ENCODE peak calls at places on chromosomes 1 and 21, in seven cellular contexts. A, L, W, S, I, Y and E are unnamed samples.

GRCh38 chr1:1089731-1090423 is 15.8 kb upstream of the RNF223 start:
- DNase-seq in I (no peak), S (no peak), Y (no peak), L (no peak), A (no peak), W (no peak), E (no peak)

GRCh38 chr1:221517961-221518360 is 223.9 kb downstream of the DUSP10 start:
- DNase-seq in W (no peak), L (no peak), S (no peak), A (no peak), Y (peak), I (no peak), E (no peak)

GRCh38 chr1:22613951-22614350 is 22.5 kb upstream of the C1QA start:
- DNase-seq in S (no peak), I (no peak), Y (no peak), L (no peak), A (no peak), W (no peak), E (no peak)

GRCh38 chr1:154726903-154727302 is 118.9 kb upstream of the ADAR start:
- DNase-seq in Y (no peak), L (no peak), I (no peak), A (no peak), W (no peak), S (peak), E (no peak)

GRCh38 chr1:111593403-111594127 is 26.0 kb upstream of the RAP1A start:
- DNase-seq in W (no peak), S (no peak), A (no peak), Y (no peak), I (no peak), L (no peak), E (peak)

GRCh38 chr1:26493905-26494304 is 21.7 kb downstream of the HMGN2 start:
- DNase-seq in W (no peak), I (no peak), Y (no peak), A (no peak), L (no peak), S (no peak), E (no peak)

GRCh38 chr1:109357673-109358072 is 40.0 kb downstream of the SORT1 start:
- DNase-seq in Y (no peak), W (no peak), I (no peak), A (no peak), L (no peak), S (no peak), E (no peak)

GRCh38 chr1:22569269-22569668 is 6.0 kb downstream of the EPHA8 start:
- DNase-seq in I (no peak), Y (no peak), S (no peak), A (no peak), W (no peak), L (no peak), E (no peak)

GRCh38 chr1:230832466-230832865 is 35.9 kb downstream of the C1orf198 start:
- DNase-seq in S (no peak), I (no peak), A (no peak), L (no peak), W (no peak), Y (no peak), E (no peak)

GRCh38 chr1:33346921-33347649 is 26.2 kb upstream of the A3GALT2 start:
- DNase-seq in A (peak), S (no peak), L (no peak), I (no peak), W (no peak), Y (peak), E (peak)

GRCh38 chr1:164834641-164835040 is 275.7 kb downstream of the PBX1 start:
- DNase-seq in W (no peak), L (no peak), A (no peak), I (no peak), Y (no peak), S (no peak), E (peak)

GRCh38 chr1:39047374-39048229 is 21.5 kb downstream of the NDUFS5 start:
- DNase-seq in L (no peak), Y (peak), A (no peak), S (peak), I (no peak), W (no peak), E (peak)

GRCh38 chr1:9589144-9589718 is 520 bp downstream of the TMEM201 start:
- DNase-seq in L (no peak), Y (no peak), W (peak), A (no peak), I (peak), S (no peak), E (peak)

GRCh38 chr1:32873484-32873883 is 2.8 kb upstream of the FNDC5 start:
- DNase-seq in S (no peak), A (no peak), W (no peak), L (no peak), I (no peak), Y (no peak), E (no peak)

GRCh38 chr21:44892536-44893277 is 19.2 kb upstream of the PTTG1IP start:
- DNase-seq in I (peak), Y (no peak), S (no peak), A (peak), L (no peak), W (peak), E (no peak)

GRCh38 chr1:208238710-208239517 is 5.3 kb downstream of the PLXNA2 start:
- DNase-seq in I (no peak), Y (no peak), L (no peak), S (no peak), W (no peak), A (no peak), E (peak)

GRCh38 chr1:224433671-224434446 is 738 bp downstream of the WDR26 start:
- DNase-seq in S (no peak), Y (no peak), A (peak), L (no peak), I (peak), W (peak), E (no peak)

GRCh38 chr1:234730110-234730509 is 120.1 kb upstream of the IRF2BP2 start:
- DNase-seq in L (no peak), S (no peak), W (no peak), Y (no peak), I (no peak), A (no peak), E (no peak)

GRCh38 chr1:216005916-216006315 is 417.3 kb downstream of the USH2A start:
- DNase-seq in I (no peak), A (no peak), S (peak), W (no peak), L (no peak), Y (no peak), E (peak)

GRCh38 chr1:22636369-22636768 is at the start of gene C1QA:
- DNase-seq in Y (no peak), A (peak), I (no peak), L (no peak), W (no peak), S (no peak), E (no peak)

GRCh38 chr1:8194481-8195227 is 123.3 kb upstream of the SLC45A1 start:
- DNase-seq in Y (no peak), L (no peak), A (no peak), I (no peak), W (no peak), S (no peak), E (peak)

GRCh38 chr1:81948495-81948894 is 147.8 kb downstream of the ADGRL2 start:
- DNase-seq in A (no peak), W (no peak), S (no peak), L (no peak), Y (no peak), I (no peak), E (no peak)

GRCh38 chr1:36224537-36225297 is 474 bp downstream of the THRAP3 start:
- DNase-seq in Y (peak), A (peak), S (no peak), L (no peak), W (no peak), I (no peak), E (peak)